ENCODE peak calls at places on chromosomes 6 and 20, in seven cellular contexts. One of them, this sample, is unnamed.

GRCh38 chr6:159916237-159916636 is 25.4 kb downstream of the MAS1 start:
- DNase-seq in stimulated activated CD4-positive, alpha-beta T cell treated with anti-CD3 and anti-CD28 coated beads, Interleukin-4, amount 100 ng/mL, for 1 hour: no peak
- DNase-seq in CD8-positive, alpha-beta T cell: no peak
- DNase-seq in breast epithelium: no peak
- DNase-seq in AML-193: no peak
- DNase-seq in activated CD8-positive, alpha-beta T cell treated with anti-CD3 and anti-CD28 coated beads for 36 hours: no peak
- DNase-seq in kidney tubule cell: no peak
- DNase-seq in this sample: no peak

GRCh38 chr20:20204326-20204725 is 152.0 kb downstream of the CFAP61 start:
- DNase-seq in kidney tubule cell: no peak
- DNase-seq in CD8-positive, alpha-beta T cell: no peak
- DNase-seq in AML-193: no peak
- DNase-seq in activated CD8-positive, alpha-beta T cell treated with anti-CD3 and anti-CD28 coated beads for 36 hours: no peak
- DNase-seq in breast epithelium: no peak
- DNase-seq in stimulated activated CD4-positive, alpha-beta T cell treated with anti-CD3 and anti-CD28 coated beads, Interleukin-4, amount 100 ng/mL, for 1 hour: no peak
- DNase-seq in this sample: peak; percentile 54

GRCh38 chr6:42339991-42340401 is 111.7 kb downstream of the TRERF1 start:
- DNase-seq in activated CD8-positive, alpha-beta T cell treated with anti-CD3 and anti-CD28 coated beads for 36 hours: peak; percentile 59
- DNase-seq in stimulated activated CD4-positive, alpha-beta T cell treated with anti-CD3 and anti-CD28 coated beads, Interleukin-4, amount 100 ng/mL, for 1 hour: peak; percentile 36
- DNase-seq in breast epithelium: no peak
- DNase-seq in kidney tubule cell: peak; percentile 51
- DNase-seq in AML-193: no peak
- DNase-seq in CD8-positive, alpha-beta T cell: no peak
- DNase-seq in this sample: no peak

GRCh38 chr6:156977527-156978291 is 200.5 kb downstream of the ARID1B start:
- DNase-seq in activated CD8-positive, alpha-beta T cell treated with anti-CD3 and anti-CD28 coated beads for 36 hours: no peak
- DNase-seq in stimulated activated CD4-positive, alpha-beta T cell treated with anti-CD3 and anti-CD28 coated beads, Interleukin-4, amount 100 ng/mL, for 1 hour: no peak
- DNase-seq in kidney tubule cell: peak; percentile 51
- DNase-seq in breast epithelium: peak; percentile 67
- DNase-seq in CD8-positive, alpha-beta T cell: no peak
- DNase-seq in AML-193: no peak
- DNase-seq in this sample: peak; percentile 45

GRCh38 chr20:50572922-50573777 is 63.0 kb downstream of the PTPN1 start:
- DNase-seq in AML-193: no peak
- DNase-seq in stimulated activated CD4-positive, alpha-beta T cell treated with anti-CD3 and anti-CD28 coated beads, Interleukin-4, amount 100 ng/mL, for 1 hour: no peak
- DNase-seq in activated CD8-positive, alpha-beta T cell treated with anti-CD3 and anti-CD28 coated beads for 36 hours: no peak
- DNase-seq in CD8-positive, alpha-beta T cell: no peak
- DNase-seq in kidney tubule cell: peak; percentile 58
- DNase-seq in breast epithelium: no peak
- DNase-seq in this sample: no peak

GRCh38 chr6:3259491-3259958 is 778 bp downstream of the PSMG4 start:
- DNase-seq in breast epithelium: no peak
- DNase-seq in kidney tubule cell: peak; percentile 52
- DNase-seq in CD8-positive, alpha-beta T cell: peak; percentile 28
- DNase-seq in AML-193: peak; percentile 44
- DNase-seq in activated CD8-positive, alpha-beta T cell treated with anti-CD3 and anti-CD28 coated beads for 36 hours: peak; percentile 34
- DNase-seq in stimulated activated CD4-positive, alpha-beta T cell treated with anti-CD3 and anti-CD28 coated beads, Interleukin-4, amount 100 ng/mL, for 1 hour: peak; percentile 32
- DNase-seq in this sample: no peak

GRCh38 chr6:109979033-109979921 is 1.2 kb downstream of the GPR6 start:
- DNase-seq in AML-193: no peak
- DNase-seq in breast epithelium: no peak
- DNase-seq in stimulated activated CD4-positive, alpha-beta T cell treated with anti-CD3 and anti-CD28 coated beads, Interleukin-4, amount 100 ng/mL, for 1 hour: no peak
- DNase-seq in kidney tubule cell: no peak
- DNase-seq in CD8-positive, alpha-beta T cell: no peak
- DNase-seq in activated CD8-positive, alpha-beta T cell treated with anti-CD3 and anti-CD28 coated beads for 36 hours: no peak
- DNase-seq in this sample: peak; percentile 9

GRCh38 chr6:107731422-107732319 is 92.4 kb downstream of the SCML4 start:
- DNase-seq in activated CD8-positive, alpha-beta T cell treated with anti-CD3 and anti-CD28 coated beads for 36 hours: peak; percentile 50
- DNase-seq in AML-193: no peak
- DNase-seq in breast epithelium: no peak
- DNase-seq in stimulated activated CD4-positive, alpha-beta T cell treated with anti-CD3 and anti-CD28 coated beads, Interleukin-4, amount 100 ng/mL, for 1 hour: no peak
- DNase-seq in CD8-positive, alpha-beta T cell: peak; percentile 45
- DNase-seq in kidney tubule cell: no peak
- DNase-seq in this sample: no peak

GRCh38 chr20:15240801-15241200 is 903.4 kb upstream of the FLRT3 start:
- DNase-seq in activated CD8-positive, alpha-beta T cell treated with anti-CD3 and anti-CD28 coated beads for 36 hours: no peak
- DNase-seq in kidney tubule cell: no peak
- DNase-seq in stimulated activated CD4-positive, alpha-beta T cell treated with anti-CD3 and anti-CD28 coated beads, Interleukin-4, amount 100 ng/mL, for 1 hour: no peak
- DNase-seq in AML-193: no peak
- DNase-seq in breast epithelium: no peak
- DNase-seq in CD8-positive, alpha-beta T cell: no peak
- DNase-seq in this sample: no peak

GRCh38 chr6:14661696-14662095 is 544.1 kb downstream of the CD83 start:
- DNase-seq in AML-193: no peak
- DNase-seq in kidney tubule cell: no peak
- DNase-seq in breast epithelium: no peak
- DNase-seq in CD8-positive, alpha-beta T cell: no peak
- DNase-seq in activated CD8-positive, alpha-beta T cell treated with anti-CD3 and anti-CD28 coated beads for 36 hours: no peak
- DNase-seq in stimulated activated CD4-positive, alpha-beta T cell treated with anti-CD3 and anti-CD28 coated beads, Interleukin-4, amount 100 ng/mL, for 1 hour: no peak
- DNase-seq in this sample: no peak

GRCh38 chr6:51570168-51570921 is 517.1 kb downstream of the PKHD1 start:
- DNase-seq in CD8-positive, alpha-beta T cell: no peak
- DNase-seq in activated CD8-positive, alpha-beta T cell treated with anti-CD3 and anti-CD28 coated beads for 36 hours: no peak
- DNase-seq in stimulated activated CD4-positive, alpha-beta T cell treated with anti-CD3 and anti-CD28 coated beads, Interleukin-4, amount 100 ng/mL, for 1 hour: no peak
- DNase-seq in breast epithelium: no peak
- DNase-seq in AML-193: no peak
- DNase-seq in kidney tubule cell: peak; percentile 56
- DNase-seq in this sample: no peak

GRCh38 chr6:26295691-26296555 is 69.1 kb upstream of the BTN3A2 start:
- DNase-seq in activated CD8-positive, alpha-beta T cell treated with anti-CD3 and anti-CD28 coated beads for 36 hours: no peak
- DNase-seq in breast epithelium: no peak
- DNase-seq in kidney tubule cell: peak; percentile 93
- DNase-seq in CD8-positive, alpha-beta T cell: no peak
- DNase-seq in stimulated activated CD4-positive, alpha-beta T cell treated with anti-CD3 and anti-CD28 coated beads, Interleukin-4, amount 100 ng/mL, for 1 hour: no peak
- DNase-seq in AML-193: no peak
- DNase-seq in this sample: no peak

GRCh38 chr6:34249469-34250370 is 914 bp upstream of the SMIM29 start:
- DNase-seq in activated CD8-positive, alpha-beta T cell treated with anti-CD3 and anti-CD28 coated beads for 36 hours: no peak
- DNase-seq in kidney tubule cell: peak; percentile 1
- DNase-seq in AML-193: no peak
- DNase-seq in breast epithelium: no peak
- DNase-seq in stimulated activated CD4-positive, alpha-beta T cell treated with anti-CD3 and anti-CD28 coated beads, Interleukin-4, amount 100 ng/mL, for 1 hour: no peak
- DNase-seq in CD8-positive, alpha-beta T cell: no peak
- DNase-seq in this sample: no peak

GRCh38 chr6:31727034-31727716 is 1.9 kb downstream of the DDAH2 start:
- DNase-seq in CD8-positive, alpha-beta T cell: peak; percentile 36
- DNase-seq in kidney tubule cell: no peak
- DNase-seq in stimulated activated CD4-positive, alpha-beta T cell treated with anti-CD3 and anti-CD28 coated beads, Interleukin-4, amount 100 ng/mL, for 1 hour: no peak
- DNase-seq in activated CD8-positive, alpha-beta T cell treated with anti-CD3 and anti-CD28 coated beads for 36 hours: peak; percentile 57
- DNase-seq in breast epithelium: no peak
- DNase-seq in AML-193: no peak
- DNase-seq in this sample: no peak

GRCh38 chr6:56656466-56656865 is 13.8 kb upstream of the DST start:
- DNase-seq in breast epithelium: no peak
- DNase-seq in kidney tubule cell: no peak
- DNase-seq in AML-193: no peak
- DNase-seq in stimulated activated CD4-positive, alpha-beta T cell treated with anti-CD3 and anti-CD28 coated beads, Interleukin-4, amount 100 ng/mL, for 1 hour: no peak
- DNase-seq in activated CD8-positive, alpha-beta T cell treated with anti-CD3 and anti-CD28 coated beads for 36 hours: no peak
- DNase-seq in CD8-positive, alpha-beta T cell: no peak
- DNase-seq in this sample: no peak

GRCh38 chr6:37442416-37443218 is 9.6 kb downstream of the CMTR1 start:
- DNase-seq in activated CD8-positive, alpha-beta T cell treated with anti-CD3 and anti-CD28 coated beads for 36 hours: no peak
- DNase-seq in kidney tubule cell: no peak
- DNase-seq in CD8-positive, alpha-beta T cell: no peak
- DNase-seq in stimulated activated CD4-positive, alpha-beta T cell treated with anti-CD3 and anti-CD28 coated beads, Interleukin-4, amount 100 ng/mL, for 1 hour: no peak
- DNase-seq in breast epithelium: no peak
- DNase-seq in AML-193: no peak
- DNase-seq in this sample: no peak

GRCh38 chr6:137920331-137920730 is 53.3 kb downstream of the TNFAIP3 start:
- DNase-seq in breast epithelium: no peak
- DNase-seq in kidney tubule cell: no peak
- DNase-seq in AML-193: no peak
- DNase-seq in CD8-positive, alpha-beta T cell: no peak
- DNase-seq in activated CD8-positive, alpha-beta T cell treated with anti-CD3 and anti-CD28 coated beads for 36 hours: no peak
- DNase-seq in stimulated activated CD4-positive, alpha-beta T cell treated with anti-CD3 and anti-CD28 coated beads, Interleukin-4, amount 100 ng/mL, for 1 hour: no peak
- DNase-seq in this sample: no peak

GRCh38 chr20:17614812-17615644 is 45.2 kb downstream of the DSTN start:
- DNase-seq in stimulated activated CD4-positive, alpha-beta T cell treated with anti-CD3 and anti-CD28 coated beads, Interleukin-4, amount 100 ng/mL, for 1 hour: no peak
- DNase-seq in activated CD8-positive, alpha-beta T cell treated with anti-CD3 and anti-CD28 coated beads for 36 hours: no peak
- DNase-seq in breast epithelium: peak; percentile 16
- DNase-seq in CD8-positive, alpha-beta T cell: no peak
- DNase-seq in AML-193: no peak
- DNase-seq in kidney tubule cell: no peak
- DNase-seq in this sample: no peak

GRCh38 chr6:33705268-33705885 is 6.1 kb downstream of the UQCC2 start:
- DNase-seq in breast epithelium: no peak
- DNase-seq in kidney tubule cell: peak; percentile 61
- DNase-seq in AML-193: no peak
- DNase-seq in activated CD8-positive, alpha-beta T cell treated with anti-CD3 and anti-CD28 coated beads for 36 hours: no peak
- DNase-seq in stimulated activated CD4-positive, alpha-beta T cell treated with anti-CD3 and anti-CD28 coated beads, Interleukin-4, amount 100 ng/mL, for 1 hour: no peak
- DNase-seq in CD8-positive, alpha-beta T cell: no peak
- DNase-seq in this sample: no peak

GRCh38 chr20:18380908-18381529 is 85.8 kb downstream of the DZANK1 start:
- DNase-seq in AML-193: no peak
- DNase-seq in CD8-positive, alpha-beta T cell: no peak
- DNase-seq in activated CD8-positive, alpha-beta T cell treated with anti-CD3 and anti-CD28 coated beads for 36 hours: no peak
- DNase-seq in breast epithelium: no peak
- DNase-seq in kidney tubule cell: no peak
- DNase-seq in stimulated activated CD4-positive, alpha-beta T cell treated with anti-CD3 and anti-CD28 coated beads, Interleukin-4, amount 100 ng/mL, for 1 hour: no peak
- DNase-seq in this sample: no peak

GRCh38 chr6:138160329-138161117 is 1.2 kb upstream of the ARFGEF3 start:
- DNase-seq in AML-193: no peak
- DNase-seq in stimulated activated CD4-positive, alpha-beta T cell treated with anti-CD3 and anti-CD28 coated beads, Interleukin-4, amount 100 ng/mL, for 1 hour: no peak
- DNase-seq in CD8-positive, alpha-beta T cell: no peak
- DNase-seq in kidney tubule cell: no peak
- DNase-seq in breast epithelium: no peak
- DNase-seq in activated CD8-positive, alpha-beta T cell treated with anti-CD3 and anti-CD28 coated beads for 36 hours: no peak
- DNase-seq in this sample: no peak

GRCh38 chr6:154370545-154370944 is 13.9 kb upstream of the IPCEF1 start:
- DNase-seq in CD8-positive, alpha-beta T cell: no peak
- DNase-seq in breast epithelium: no peak
- DNase-seq in kidney tubule cell: peak; percentile 45
- DNase-seq in activated CD8-positive, alpha-beta T cell treated with anti-CD3 and anti-CD28 coated beads for 36 hours: peak; percentile 36
- DNase-seq in AML-193: peak; percentile 73
- DNase-seq in stimulated activated CD4-positive, alpha-beta T cell treated with anti-CD3 and anti-CD28 coated beads, Interleukin-4, amount 100 ng/mL, for 1 hour: no peak
- DNase-seq in this sample: no peak

GRCh38 chr6:105667061-105667460 is 264.2 kb upstream of the PREP start:
- DNase-seq in activated CD8-positive, alpha-beta T cell treated with anti-CD3 and anti-CD28 coated beads for 36 hours: no peak
- DNase-seq in AML-193: no peak
- DNase-seq in breast epithelium: no peak
- DNase-seq in kidney tubule cell: no peak
- DNase-seq in CD8-positive, alpha-beta T cell: no peak
- DNase-seq in stimulated activated CD4-positive, alpha-beta T cell treated with anti-CD3 and anti-CD28 coated beads, Interleukin-4, amount 100 ng/mL, for 1 hour: no peak
- DNase-seq in this sample: no peak

GRCh38 chr6:89368107-89368506 is 15.6 kb upstream of the UBE2J1 start:
- DNase-seq in stimulated activated CD4-positive, alpha-beta T cell treated with anti-CD3 and anti-CD28 coated beads, Interleukin-4, amount 100 ng/mL, for 1 hour: peak; percentile 53
- DNase-seq in breast epithelium: no peak
- DNase-seq in activated CD8-positive, alpha-beta T cell treated with anti-CD3 and anti-CD28 coated beads for 36 hours: peak; percentile 81
- DNase-seq in kidney tubule cell: peak; percentile 51
- DNase-seq in CD8-positive, alpha-beta T cell: peak; percentile 59
- DNase-seq in AML-193: peak; percentile 61
- DNase-seq in this sample: no peak

GRCh38 chr6:148509789-148510581 is 167.3 kb downstream of the SASH1 start:
- DNase-seq in AML-193: peak; percentile 35
- DNase-seq in kidney tubule cell: peak; percentile 56
- DNase-seq in CD8-positive, alpha-beta T cell: no peak
- DNase-seq in activated CD8-positive, alpha-beta T cell treated with anti-CD3 and anti-CD28 coated beads for 36 hours: no peak
- DNase-seq in stimulated activated CD4-positive, alpha-beta T cell treated with anti-CD3 and anti-CD28 coated beads, Interleukin-4, amount 100 ng/mL, for 1 hour: no peak
- DNase-seq in breast epithelium: no peak
- DNase-seq in this sample: no peak

GRCh38 chr6:132270745-132271414 is 130.4 kb downstream of the MOXD1 start:
- DNase-seq in stimulated activated CD4-positive, alpha-beta T cell treated with anti-CD3 and anti-CD28 coated beads, Interleukin-4, amount 100 ng/mL, for 1 hour: no peak
- DNase-seq in breast epithelium: no peak
- DNase-seq in AML-193: no peak
- DNase-seq in CD8-positive, alpha-beta T cell: no peak
- DNase-seq in kidney tubule cell: peak; percentile 51
- DNase-seq in activated CD8-positive, alpha-beta T cell treated with anti-CD3 and anti-CD28 coated beads for 36 hours: no peak
- DNase-seq in this sample: no peak